ENCODE peak calls at places on chromosomes 2 and 18, in four cellular contexts. One of them, this sample, is unnamed.

GRCh38 chr18:79697976-79698375 is 18.4 kb downstream of the CTDP1 start:
- DNase-seq in HEK293T: no peak
- DNase-seq in GM12878: no peak
- DNase-seq in HepG2: no peak
- DNase-seq in this sample: no peak

GRCh38 chr2:48829036-48829435 is 73.5 kb upstream of the LHCGR start:
- DNase-seq in GM12878: no peak
- DNase-seq in HepG2: no peak
- DNase-seq in HEK293T: no peak
- DNase-seq in this sample: no peak

GRCh38 chr2:65064728-65065552 is 8.7 kb downstream of the CEP68 start:
- DNase-seq in HepG2: peak; percentile 36
- DNase-seq in GM12878: peak; percentile 86
- DNase-seq in HEK293T: peak; percentile 57
- DNase-seq in this sample: peak; percentile 56

GRCh38 chr2:54396107-54396506 is 60.0 kb upstream of the SPTBN1 start:
- DNase-seq in GM12878: no peak
- DNase-seq in HepG2: no peak
- DNase-seq in HEK293T: no peak
- DNase-seq in this sample: no peak

GRCh38 chr18:13235326-13235937 is 16.9 kb downstream of the LDLRAD4 start:
- DNase-seq in HEK293T: no peak
- DNase-seq in GM12878: no peak
- DNase-seq in HepG2: no peak
- DNase-seq in this sample: no peak

GRCh38 chr2:207227062-207227748 is 61.5 kb upstream of the KLF7 start:
- DNase-seq in HEK293T: no peak
- DNase-seq in GM12878: no peak
- DNase-seq in HepG2: no peak
- DNase-seq in this sample: no peak

GRCh38 chr2:212539145-212539880 is 711 bp upstream of the ERBB4 start:
- DNase-seq in HepG2: no peak
- DNase-seq in HEK293T: peak; percentile 42
- DNase-seq in GM12878: no peak
- DNase-seq in this sample: no peak

GRCh38 chr2:214169736-214170135 is 241.1 kb upstream of the VWC2L start:
- DNase-seq in HEK293T: no peak
- DNase-seq in GM12878: no peak
- DNase-seq in HepG2: no peak
- DNase-seq in this sample: no peak

GRCh38 chr2:68936889-68937288 is 15.8 kb downstream of the GKN2 start:
- DNase-seq in HEK293T: no peak
- DNase-seq in HepG2: no peak
- DNase-seq in GM12878: no peak
- DNase-seq in this sample: no peak

GRCh38 chr2:159362816-159363251 is 76.3 kb upstream of the WDSUB1 start:
- DNase-seq in HepG2: peak; percentile 12
- DNase-seq in HEK293T: no peak
- DNase-seq in GM12878: no peak
- DNase-seq in this sample: no peak

GRCh38 chr2:230423851-230424458 is 8.0 kb downstream of the SP100 start:
- DNase-seq in HepG2: peak; percentile 79
- DNase-seq in GM12878: no peak
- DNase-seq in HEK293T: no peak
- DNase-seq in this sample: no peak

GRCh38 chr2:173693164-173693563 is 272.0 kb downstream of the SP3 start:
- DNase-seq in GM12878: no peak
- DNase-seq in HepG2: no peak
- DNase-seq in HEK293T: no peak
- DNase-seq in this sample: no peak

GRCh38 chr2:27906074-27906473 is 15.5 kb downstream of the BABAM2 start:
- DNase-seq in HepG2: no peak
- DNase-seq in HEK293T: no peak
- DNase-seq in GM12878: no peak
- DNase-seq in this sample: no peak

GRCh38 chr2:233267516-233268245 is 16.2 kb downstream of the ATG16L1 start:
- DNase-seq in GM12878: peak; percentile 58
- DNase-seq in HepG2: no peak
- DNase-seq in HEK293T: no peak
- DNase-seq in this sample: no peak

GRCh38 chr18:49858309-49859005 is 45.1 kb upstream of the ACAA2 start:
- DNase-seq in HepG2: peak; percentile 44
- DNase-seq in GM12878: no peak
- DNase-seq in HEK293T: peak; percentile 68
- DNase-seq in this sample: peak; percentile 64

GRCh38 chr18:63148449-63149199 is 170.9 kb downstream of the BCL2 start:
- DNase-seq in GM12878: no peak
- DNase-seq in HepG2: no peak
- DNase-seq in HEK293T: no peak
- DNase-seq in this sample: no peak

GRCh38 chr2:224393145-224393544 is 8.8 kb downstream of the FAM124B start:
- DNase-seq in HEK293T: no peak
- DNase-seq in HepG2: no peak
- DNase-seq in GM12878: no peak
- DNase-seq in this sample: peak; percentile 53

GRCh38 chr2:196096982-196097745 is 28.5 kb upstream of the DNAH7 start:
- DNase-seq in GM12878: no peak
- DNase-seq in HEK293T: no peak
- DNase-seq in HepG2: no peak
- DNase-seq in this sample: no peak

GRCh38 chr2:233003658-233004555 is 9.1 kb downstream of the NGEF start:
- DNase-seq in HepG2: no peak
- DNase-seq in GM12878: no peak
- DNase-seq in HEK293T: no peak
- DNase-seq in this sample: no peak

GRCh38 chr2:122868626-122869275 is 1113.3 kb downstream of the TSN start:
- DNase-seq in GM12878: no peak
- DNase-seq in HepG2: no peak
- DNase-seq in HEK293T: no peak
- DNase-seq in this sample: no peak

GRCh38 chr2:165087933-165088901 is 115.6 kb downstream of the SCN3A start:
- DNase-seq in HEK293T: no peak
- DNase-seq in HepG2: no peak
- DNase-seq in GM12878: no peak
- DNase-seq in this sample: no peak

GRCh38 chr18:50578651-50579050 is 18.8 kb downstream of the MAPK4 start:
- DNase-seq in GM12878: no peak
- DNase-seq in HEK293T: no peak
- DNase-seq in HepG2: no peak
- DNase-seq in this sample: peak; percentile 14

GRCh38 chr18:27948981-27949380 is 227.9 kb downstream of the CDH2 start:
- DNase-seq in GM12878: no peak
- DNase-seq in HEK293T: no peak
- DNase-seq in HepG2: no peak
- DNase-seq in this sample: no peak

GRCh38 chr2:121124330-121124729 is 160.7 kb downstream of the TFCP2L1 start:
- DNase-seq in GM12878: no peak
- DNase-seq in HEK293T: no peak
- DNase-seq in HepG2: no peak
- DNase-seq in this sample: no peak

GRCh38 chr2:236396818-236397350 is 132.7 kb upstream of the ASB18 start:
- DNase-seq in GM12878: no peak
- DNase-seq in HepG2: no peak
- DNase-seq in HEK293T: no peak
- DNase-seq in this sample: no peak

GRCh38 chr2:43255249-43255960 is 29.0 kb upstream of the ZFP36L2 start:
- DNase-seq in HepG2: peak; percentile 59
- DNase-seq in HEK293T: no peak
- DNase-seq in GM12878: no peak
- DNase-seq in this sample: no peak

GRCh38 chr2:234528410-234529150 is 31.7 kb upstream of the ARL4C start:
- DNase-seq in HEK293T: no peak
- DNase-seq in GM12878: no peak
- DNase-seq in HepG2: no peak
- DNase-seq in this sample: no peak

GRCh38 chr18:58754544-58755068 is 83.3 kb downstream of the MALT1 start:
- DNase-seq in GM12878: no peak
- DNase-seq in HEK293T: no peak
- DNase-seq in HepG2: no peak
- DNase-seq in this sample: no peak
- TF ChIP-seq TARDBP in GM12878: no peak
- TF ChIP-seq TARDBP in HEK293T: no peak
- TF ChIP-seq TARDBP in HepG2: no peak
- TF ChIP-seq TARDBP in this sample: no peak

GRCh38 chr2:11578986-11579774 is 45.3 kb downstream of the GREB1 start:
- DNase-seq in GM12878: no peak
- DNase-seq in HEK293T: no peak
- DNase-seq in HepG2: no peak
- DNase-seq in this sample: no peak
- TF ChIP-seq TARDBP in GM12878: no peak
- TF ChIP-seq TARDBP in HEK293T: no peak
- TF ChIP-seq TARDBP in HepG2: no peak
- TF ChIP-seq TARDBP in this sample: no peak

GRCh38 chr2:75294362-75294761 is 95.0 kb upstream of the TACR1 start:
- DNase-seq in HEK293T: no peak
- DNase-seq in GM12878: no peak
- DNase-seq in HepG2: peak; percentile 6
- DNase-seq in this sample: no peak

GRCh38 chr2:75289771-75290170 is 90.5 kb upstream of the TACR1 start:
- DNase-seq in HEK293T: no peak
- DNase-seq in GM12878: no peak
- DNase-seq in HepG2: no peak
- DNase-seq in this sample: no peak

GRCh38 chr2:75290600-75291140 is 91.3 kb upstream of the TACR1 start:
- DNase-seq in GM12878: no peak
- DNase-seq in HepG2: no peak
- DNase-seq in HEK293T: no peak
- DNase-seq in this sample: no peak

GRCh38 chr2:75288760-75289159 is 89.4 kb upstream of the TACR1 start:
- DNase-seq in GM12878: no peak
- DNase-seq in HEK293T: no peak
- DNase-seq in HepG2: no peak
- DNase-seq in this sample: no peak

DNA sequence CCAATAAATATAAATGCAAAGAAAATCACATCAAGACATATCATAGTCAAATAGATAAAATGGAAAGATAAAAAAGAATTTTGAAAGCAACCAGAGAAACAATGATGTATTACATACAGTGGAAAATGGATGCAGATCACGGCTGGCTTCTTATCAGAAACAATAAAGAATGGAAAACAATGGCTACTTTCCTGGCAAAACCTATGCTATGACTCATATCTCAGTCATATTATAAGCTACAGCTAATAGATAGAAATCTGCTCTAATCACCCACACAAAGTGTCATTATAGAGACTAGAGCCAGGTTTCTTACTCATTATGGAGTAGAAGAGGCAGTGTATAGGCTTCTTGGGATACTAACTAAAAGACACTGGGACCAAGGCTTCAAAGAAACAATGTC is 93.5 kb upstream of the TACR1 start:
- DNase-seq in HepG2: no peak
- DNase-seq in GM12878: no peak
- DNase-seq in HEK293T: no peak
- DNase-seq in this sample: no peak
- TF ChIP-seq TARDBP in HepG2: no peak
- TF ChIP-seq TARDBP in GM12878: no peak
- TF ChIP-seq TARDBP in HEK293T: no peak
- TF ChIP-seq TARDBP in this sample: no peak

GRCh38 chr2:45468279-45468678 is 142.8 kb downstream of the SRBD1 start:
- DNase-seq in HEK293T: no peak
- DNase-seq in HepG2: no peak
- DNase-seq in GM12878: no peak
- DNase-seq in this sample: no peak
- TF ChIP-seq TARDBP in HEK293T: no peak
- TF ChIP-seq TARDBP in HepG2: no peak
- TF ChIP-seq TARDBP in GM12878: no peak
- TF ChIP-seq TARDBP in this sample: no peak

GRCh38 chr2:163878718-163879117 is 142.9 kb upstream of the FIGN start:
- DNase-seq in GM12878: no peak
- DNase-seq in HEK293T: peak; percentile 48
- DNase-seq in HepG2: peak; percentile 59
- DNase-seq in this sample: peak; percentile 5
- TF ChIP-seq TARDBP in GM12878: no peak
- TF ChIP-seq TARDBP in HEK293T: no peak
- TF ChIP-seq TARDBP in HepG2: no peak
- TF ChIP-seq TARDBP in this sample: no peak

DNA sequence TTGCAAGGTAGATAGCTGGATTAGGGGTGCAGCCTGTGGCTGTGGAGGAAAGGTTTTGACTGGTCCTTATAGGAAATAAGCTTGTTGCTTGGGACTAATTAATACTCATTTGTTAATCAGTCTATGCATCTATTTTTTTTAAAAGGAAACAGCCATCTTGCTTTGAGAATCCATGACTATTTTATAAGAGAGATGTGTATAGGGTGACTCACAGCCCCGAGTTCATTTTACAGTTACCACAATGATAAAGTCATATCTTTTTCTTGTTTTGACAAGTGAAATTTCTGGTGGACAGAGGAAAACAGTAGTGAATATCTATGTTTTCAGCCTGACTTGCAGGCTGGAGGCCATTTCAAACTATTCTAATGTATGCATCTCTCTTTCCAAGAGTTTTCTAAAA is 193.5 kb upstream of the CCDC68 start:
- DNase-seq in HepG2: no peak
- DNase-seq in GM12878: no peak
- DNase-seq in HEK293T: no peak
- DNase-seq in this sample: no peak
- TF ChIP-seq TARDBP in HepG2: no peak
- TF ChIP-seq TARDBP in GM12878: no peak
- TF ChIP-seq TARDBP in HEK293T: no peak
- TF ChIP-seq TARDBP in this sample: no peak

GRCh38 chr2:25672500-25673169 is 742 bp downstream of the DTNB start:
- DNase-seq in HepG2: peak; percentile 43
- DNase-seq in GM12878: no peak
- DNase-seq in HEK293T: peak; percentile 64
- DNase-seq in this sample: no peak
- TF ChIP-seq TARDBP in HepG2: no peak
- TF ChIP-seq TARDBP in GM12878: no peak
- TF ChIP-seq TARDBP in HEK293T: no peak
- TF ChIP-seq TARDBP in this sample: no peak

GRCh38 chr2:100018794-100019193 is 123.6 kb downstream of the AFF3 start:
- DNase-seq in HepG2: no peak
- DNase-seq in HEK293T: no peak
- DNase-seq in GM12878: no peak
- DNase-seq in this sample: no peak
- TF ChIP-seq TARDBP in HepG2: no peak
- TF ChIP-seq TARDBP in HEK293T: no peak
- TF ChIP-seq TARDBP in GM12878: no peak
- TF ChIP-seq TARDBP in this sample: no peak

This sample was measured in K562.